ENCODE peak calls at places on chromosomes 7 and 10, in five cellular contexts. M, Y, S, K and I are unnamed samples.

GRCh38 chr10:33506838-33507661 is 172.6 kb upstream of the NRP1 start:
- DNase-seq in S (no peak), M (peak), K (no peak), Y (no peak), I (no peak)

GRCh38 chr10:129656642-129657041 is 189.6 kb downstream of the MGMT start:
- DNase-seq in M (no peak), K (no peak), S (no peak), Y (no peak), I (no peak)

GRCh38 chr7:14137676-14138075 is 148.2 kb upstream of the ETV1 start:
- DNase-seq in M (no peak), S (no peak), K (no peak), Y (no peak), I (no peak)

GRCh38 chr7:130290745-130291144 is 2.2 kb upstream of the CPA4 start:
- DNase-seq in K (no peak), M (peak), Y (no peak), S (peak), I (no peak)

GRCh38 chr7:71414490-71414889 is 282.5 kb downstream of the GALNT17 start:
- DNase-seq in S (no peak), K (no peak), M (no peak), Y (no peak), I (no peak)

GRCh38 chr10:60460058-60460457 is 70.4 kb upstream of the ANK3 start:
- DNase-seq in S (no peak), M (no peak), K (no peak), Y (no peak), I (no peak)

GRCh38 chr10:77836299-77836820 is 90.2 kb downstream of the DLG5 start:
- DNase-seq in K (peak), S (no peak), Y (no peak), M (peak), I (peak)

GRCh38 chr7:117698018-117698417 is 175.2 kb downstream of the CTTNBP2 start:
- DNase-seq in M (no peak), K (no peak), Y (no peak), S (no peak), I (no peak)

GRCh38 chr7:105826143-105826542 is 50.3 kb downstream of the ATXN7L1 start:
- DNase-seq in Y (no peak), S (no peak), K (no peak), M (no peak), I (no peak)

GRCh38 chr10:90930971-90931841 is 10.3 kb upstream of the ANKRD1 start:
- DNase-seq in K (peak), M (peak), Y (peak), S (no peak), I (no peak)

GRCh38 chr7:133437544-133437943 is 184.7 kb downstream of the EXOC4 start:
- DNase-seq in S (no peak), Y (no peak), K (no peak), M (no peak), I (no peak)

GRCh38 chr7:133434246-133434865 is 181.5 kb downstream of the EXOC4 start:
- DNase-seq in K (no peak), S (no peak), Y (no peak), M (no peak), I (no peak)

GRCh38 chr7:133431134-133431711 is 178.3 kb downstream of the EXOC4 start:
- DNase-seq in S (no peak), M (no peak), K (no peak), Y (no peak), I (no peak)

GRCh38 chr7:133433165-133433812 is 180.4 kb downstream of the EXOC4 start:
- DNase-seq in K (no peak), S (no peak), M (no peak), Y (no peak), I (no peak)

DNA sequence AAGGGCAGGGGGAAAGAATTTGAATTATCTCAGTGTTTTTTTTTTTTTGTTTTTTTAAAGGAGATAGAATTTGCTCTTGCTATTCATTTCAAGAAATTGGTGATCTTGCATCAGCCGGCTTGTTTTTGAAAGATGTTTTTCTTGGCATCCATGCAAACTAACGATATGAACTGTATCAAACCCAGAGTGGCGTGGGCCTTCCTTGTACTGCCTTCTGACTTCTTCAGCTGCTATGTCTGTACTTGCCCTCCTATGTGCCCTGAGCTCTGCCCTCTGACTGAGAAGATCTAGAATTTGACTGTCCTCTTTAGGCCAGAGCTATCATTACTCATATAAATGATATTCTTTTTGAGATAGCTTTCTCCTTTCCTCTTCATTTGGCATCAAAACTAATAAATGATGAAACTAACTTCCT is 183.1 kb downstream of the EXOC4 start:
- DNase-seq in S (no peak), K (no peak), Y (no peak), M (peak), I (no peak)
- TF ChIP-seq CTCF in S (no peak), K (no peak), Y (no peak), M (peak), I (no peak)

GRCh38 chr10:95373660-95374059 is 82.9 kb upstream of the PDLIM1 start:
- DNase-seq in M (no peak), S (no peak), Y (no peak), K (no peak), I (no peak)

GRCh38 chr10:95375418-95375817 is 84.6 kb upstream of the PDLIM1 start:
- DNase-seq in M (no peak), Y (no peak), K (no peak), S (no peak), I (no peak)

GRCh38 chr10:95377950-95378349 is 87.1 kb upstream of the PDLIM1 start:
- DNase-seq in M (no peak), K (no peak), Y (no peak), S (no peak), I (no peak)

DNA sequence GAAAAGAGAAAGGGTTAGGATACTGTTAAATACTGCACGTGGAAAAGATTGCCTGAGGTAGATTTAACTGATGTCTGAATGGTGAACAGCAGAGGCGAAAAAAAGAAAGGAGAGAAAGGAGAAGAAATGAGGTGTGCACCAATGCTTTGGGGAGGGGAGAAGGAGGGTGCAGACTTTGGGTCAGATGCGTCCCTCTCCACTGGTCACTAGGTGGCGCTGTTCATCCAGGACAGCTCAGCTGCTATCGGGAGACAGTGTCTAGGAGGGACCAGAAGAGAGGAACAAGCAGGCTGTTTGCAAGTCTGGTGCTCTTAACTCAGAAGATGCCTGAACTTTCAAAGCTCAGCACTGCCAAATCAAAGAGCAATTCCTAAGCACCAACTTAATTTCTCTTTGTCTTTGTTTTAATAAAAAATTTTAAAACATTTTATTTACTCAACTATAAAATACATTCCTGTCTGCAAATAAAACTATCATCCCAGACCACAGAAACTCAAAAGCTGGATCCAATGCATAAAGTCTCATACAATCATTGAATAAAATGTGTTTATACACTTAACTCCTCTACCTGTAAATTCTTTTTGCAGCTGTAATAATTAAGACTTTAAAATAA is 83.9 kb upstream of the PDLIM1 start:
- DNase-seq in M (peak), Y (peak), S (peak), K (peak), I (peak)
- TF ChIP-seq CTCF in M (peak), Y (peak), S (peak), K (peak), I (peak)

GRCh38 chr10:51698473-51699063 is 827 bp downstream of the CSTF2T start:
- DNase-seq in M (no peak), S (peak), Y (no peak), K (no peak), I (no peak)
- TF ChIP-seq CTCF in M (no peak), S (no peak), Y (no peak), K (no peak), I (no peak)

DNA sequence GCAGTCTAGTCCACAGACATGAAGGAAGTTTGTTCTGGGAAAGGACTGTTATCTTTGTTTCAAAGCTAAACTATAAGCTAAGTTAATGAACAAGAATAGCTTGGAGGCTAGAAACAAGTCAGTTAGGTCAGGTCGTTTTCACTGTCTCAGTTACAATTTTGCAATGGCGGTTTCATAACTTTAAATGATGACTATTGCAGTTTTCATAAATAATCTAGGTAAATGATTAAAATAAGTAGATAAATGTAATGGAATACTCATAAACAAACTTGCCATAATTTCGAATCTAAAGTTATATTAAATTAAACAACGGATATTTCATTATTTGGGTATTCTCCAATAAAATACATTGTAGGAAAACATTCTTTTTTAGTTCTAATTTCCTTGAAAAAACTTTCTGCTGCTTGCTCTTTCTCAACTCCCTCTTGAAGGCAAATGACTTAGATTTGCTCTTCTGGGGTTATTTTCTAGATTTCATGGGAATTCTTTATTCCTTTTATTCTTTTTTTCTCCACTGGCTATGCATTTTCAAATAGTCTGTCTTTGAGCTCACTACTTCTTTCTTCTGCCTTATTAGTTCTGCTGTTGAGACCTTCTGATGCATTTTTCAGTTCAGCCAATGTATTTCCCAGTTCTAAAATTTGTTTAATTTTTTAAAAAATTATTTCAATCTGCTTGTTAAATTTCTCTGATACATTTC is 103.8 kb upstream of the APBB1IP start:
- DNase-seq in Y (no peak), K (no peak), M (no peak), S (no peak), I (no peak)
- TF ChIP-seq CTCF in Y (no peak), K (no peak), M (no peak), S (no peak), I (no peak)

DNA sequence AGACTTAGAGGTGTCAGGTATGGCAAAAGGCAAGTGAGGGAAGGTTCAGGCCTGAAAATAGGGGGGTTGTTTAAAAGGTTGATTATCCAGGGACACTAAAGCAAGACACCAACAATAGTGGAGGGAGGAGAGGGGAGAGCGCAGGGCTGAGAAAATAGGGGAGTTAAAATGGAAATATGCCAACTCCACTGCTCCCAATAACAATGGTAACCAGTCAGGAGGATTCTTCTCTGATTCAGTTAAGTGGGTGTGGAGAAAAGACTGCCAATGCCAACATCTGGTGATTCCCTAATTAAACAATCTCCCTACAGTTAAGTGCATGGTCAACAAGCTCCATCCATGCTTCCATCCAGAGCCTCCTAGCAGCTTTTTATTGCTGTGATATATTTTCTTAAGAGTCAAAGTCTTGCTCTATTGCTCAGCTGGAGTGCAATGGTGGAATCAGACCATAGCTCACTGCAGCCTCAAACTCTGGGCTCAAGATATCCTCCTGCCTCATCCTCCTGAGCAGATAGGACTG is 183.3 kb downstream of the JAZF1 start:
- DNase-seq in S (no peak), K (no peak), Y (no peak), M (no peak), I (no peak)
- TF ChIP-seq CTCF in S (no peak), K (no peak), Y (no peak), M (no peak), I (no peak)